ENCODE peak calls at places on chromosomes 7 and 10, in eight cellular contexts. L is endodermal cell, U is fibroblast of lung, A is thoracic aorta, F is heart left ventricle, B is PC-3, T is transverse colon, W is GM23338. P is an unnamed sample.
A peak's percentile ranks its signal among the peaks of the same experiment; 100 is the strongest.

GRCh38 chr7:42414028-42414427 is 177.0 kb upstream of the GLI3 start:
- DNase-seq in W (no peak), L (no peak), F (no peak), A (no peak), U (no peak), T (no peak), B (peak; percentile 67), P (no peak)

GRCh38 chr10:126421745-126422144 is 33.5 kb upstream of the ADAM12 start:
- DNase-seq in F (no peak), T (no peak), U (peak; percentile 100), L (no peak), A (no peak), B (peak; percentile 46), W (no peak), P (no peak)

GRCh38 chr10:38143587-38143986 is 49.5 kb downstream of the ZNF37A start:
- DNase-seq in T (no peak), F (no peak), L (no peak), U (no peak), A (no peak), W (no peak), B (no peak), P (no peak)

GRCh38 chr7:15228891-15229290 is 326.3 kb upstream of the DGKB start:
- DNase-seq in W (no peak), F (no peak), U (no peak), B (no peak), T (no peak), A (no peak), L (no peak), P (no peak)

GRCh38 chr7:131557521-131558385 is 1.3 kb upstream of the PODXL start:
- DNase-seq in B (peak; percentile 24), T (peak; percentile 18), U (peak; percentile 12), L (peak; percentile 95), F (peak; percentile 59), A (no peak), W (peak; percentile 93), P (peak; percentile 51)

GRCh38 chr10:79158402-79159097 is 89.8 kb downstream of the ZMIZ1 start:
- DNase-seq in W (peak; percentile 50), F (no peak), B (peak; percentile 54), L (peak; percentile 78), T (no peak), U (no peak), A (no peak), P (no peak)

GRCh38 chr7:157446322-157446721 is 109.5 kb downstream of the DNAJB6 start:
- DNase-seq in W (no peak), U (no peak), A (no peak), F (peak; percentile 12), B (no peak), T (no peak), L (no peak), P (no peak)

GRCh38 chr7:132097550-132098134 is 478.6 kb downstream of the PLXNA4 start:
- DNase-seq in T (no peak), L (peak; percentile 20), F (no peak), B (no peak), A (no peak), U (no peak), W (no peak), P (no peak)

GRCh38 chr10:80202934-80203834 is 2.2 kb downstream of the ANXA11 start:
- DNase-seq in W (peak; percentile 65), L (peak; percentile 90), F (peak; percentile 80), U (peak; percentile 93), T (peak; percentile 72), B (peak; percentile 98), A (no peak), P (peak; percentile 57)
- H3K4me1 ChIP-seq in W (peaks cover 43% of the 10 kb centered on the region), L (peaks cover 3% of the 10 kb centered on the region), F (peaks cover 71% of the 10 kb centered on the region), U (peaks cover 32% of the 10 kb centered on the region), T (peaks cover 84% of the 10 kb centered on the region), B (peaks cover 73% of the 10 kb centered on the region), A (peaks cover 63% of the 10 kb centered on the region), P (peaks cover 54% of the 10 kb centered on the region)

DNA sequence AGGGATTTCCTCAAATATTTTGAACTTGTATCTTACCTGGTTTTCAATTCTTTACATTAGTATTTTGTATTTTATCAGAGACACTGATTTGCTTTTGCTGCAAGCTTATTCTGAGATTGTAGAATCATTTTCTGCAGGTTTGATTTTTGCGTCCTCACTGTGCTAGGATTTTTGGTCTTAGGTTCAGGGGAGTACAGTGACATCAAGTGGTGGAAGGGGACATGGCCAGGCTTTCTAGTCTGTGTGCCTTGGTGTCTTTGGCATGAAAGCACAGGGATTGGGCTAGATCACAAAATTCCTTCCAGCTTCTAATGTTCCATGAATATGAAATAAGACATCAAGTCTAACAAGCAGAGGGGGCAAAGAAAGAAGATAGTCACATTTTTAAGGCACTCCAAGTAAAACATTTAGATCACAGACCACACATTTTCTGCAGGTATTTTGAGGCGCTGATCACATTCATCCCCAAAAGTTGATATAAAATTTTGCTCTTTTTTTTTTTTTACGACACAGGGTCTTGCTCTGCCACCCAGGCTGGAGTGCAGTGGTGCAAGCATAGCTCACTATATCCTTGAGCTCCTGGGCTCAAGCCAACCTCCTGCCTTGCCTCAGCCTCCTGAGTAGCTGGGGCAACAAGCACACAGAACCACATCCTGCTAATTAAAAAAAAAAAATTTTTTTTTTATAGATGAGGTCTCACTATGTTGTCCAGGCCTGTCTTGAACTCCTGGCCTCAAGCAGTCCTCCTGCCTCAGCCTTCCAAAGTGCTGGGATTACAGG is 124.4 kb downstream of the PON1 start:
- DNase-seq in B (peak; percentile 60), L (peak; percentile 67), U (peak; percentile 51), F (peak; percentile 28), A (no peak), W (peak; percentile 64), T (peak; percentile 17), P (peak; percentile 48)
- TF ChIP-seq CTCF in B (peak; percentile 81), L (peak; percentile 83), U (peak; percentile 76), F (peak; percentile 70), A (peak; percentile 53), W (peak; percentile 86), T (peak; percentile 61), P (peak; percentile 63)

GRCh38 chr7:18538554-18539250 is 43.2 kb downstream of the HDAC9 start:
- DNase-seq in A (no peak), B (no peak), L (no peak), W (no peak), F (no peak), T (no peak), U (no peak), P (no peak)
- H3K4me1 ChIP-seq in A (peaks cover 10% of the 10 kb centered on the region), B (peaks cover 12% of the 10 kb centered on the region), L (no peaks in the 10 kb centered on the region), W (peaks cover 15% of the 10 kb centered on the region), F (peaks cover 15% of the 10 kb centered on the region), T (no peaks in the 10 kb centered on the region), U (peaks cover 2% of the 10 kb centered on the region), P (no peaks in the 10 kb centered on the region)

GRCh38 chr7:98291717-98292116 is 10.2 kb downstream of the BRI3 start:
- DNase-seq in T (no peak), F (no peak), A (no peak), B (no peak), W (peak; percentile 67), L (no peak), U (no peak), P (no peak)
- TF ChIP-seq CTCF in T (no peak), F (no peak), A (no peak), B (peak; percentile 15), W (peak; percentile 32), L (peak; percentile 48), U (no peak), P (no peak)

P was measured in Caco-2.